ENCODE peak calls at places on chromosomes 7 and 10, in four cellular contexts. V is AG09309, E is brain microvascular endothelial cell, R is GM12878. X is an unnamed sample.

GRCh38 chr7:585873-586272 is 66.2 kb upstream of the PDGFA start:
- DNase-seq in V (no peak), R (no peak), E (no peak), X (no peak)

GRCh38 chr7:1939434-1940401 is 269.6 kb downstream of the ELFN1 start:
- DNase-seq in V (no peak), E (no peak), R (no peak), X (no peak)

GRCh38 chr7:102454423-102454822 is 10.2 kb downstream of the ALKBH4 start:
- DNase-seq in E (no peak), V (no peak), R (no peak), X (no peak)

GRCh38 chr7:132469681-132470080 is 106.6 kb downstream of the PLXNA4 start:
- DNase-seq in R (no peak), E (no peak), V (no peak), X (no peak)

GRCh38 chr10:131129544-131129943 is 182.0 kb downstream of the TCERG1L start:
- DNase-seq in V (no peak), R (no peak), E (no peak), X (no peak)

GRCh38 chr7:130734525-130735272 is 692 bp upstream of the KLF14 start:
- DNase-seq in R (no peak), V (no peak), E (no peak), X (no peak)

GRCh38 chr10:43075612-43076003 is 1.3 kb upstream of the RET start:
- DNase-seq in E (no peak), R (no peak), V (no peak), X (no peak)

GRCh38 chr10:32171213-32171612 is 115.0 kb upstream of the KIF5B start:
- DNase-seq in R (no peak), E (no peak), V (no peak), X (no peak)

GRCh38 chr10:35565602-35566061 is 39.5 kb upstream of the GJD4 start:
- DNase-seq in R (no peak), V (no peak), E (peak; percentile 24), X (no peak)

GRCh38 chr10:123655763-123656162 is 10.4 kb upstream of the GPR26 start:
- DNase-seq in E (no peak), V (no peak), R (no peak), X (no peak)

GRCh38 chr7:89813096-89813495 is 341.2 kb upstream of the STEAP1 start:
- DNase-seq in V (no peak), E (no peak), R (no peak), X (no peak)

GRCh38 chr10:11213156-11213555 is 195.5 kb downstream of the CELF2 start:
- DNase-seq in R (no peak), E (no peak), V (no peak), X (no peak)

GRCh38 chr7:158001621-158002320 is 585.9 kb downstream of the PTPRN2 start:
- DNase-seq in R (no peak), V (no peak), E (no peak), X (no peak)

GRCh38 chr7:149147072-149147729 is at the start of gene ZNF398:
- DNase-seq in V (peak; percentile 23), R (peak; percentile 69), E (peak; percentile 42), X (peak; percentile 93)

GRCh38 chr10:19845963-19846362 is 29.7 kb downstream of the PLXDC2 start:
- DNase-seq in E (no peak), R (no peak), V (no peak), X (no peak)

GRCh38 chr7:35355911-35356310 is 102.0 kb upstream of the TBX20 start:
- DNase-seq in E (no peak), V (no peak), R (no peak), X (no peak)

GRCh38 chr10:72170263-72170662 is 45.5 kb upstream of the ANAPC16 start:
- DNase-seq in R (no peak), V (no peak), E (no peak), X (no peak)

GRCh38 chr7:92685146-92686042 is 95.2 kb upstream of the FAM133B start:
- DNase-seq in R (no peak), E (no peak), V (no peak), X (no peak)

GRCh38 chr7:131111-132094 is 61.0 kb upstream of the FAM20C start:
- DNase-seq in V (no peak), R (no peak), E (no peak), X (no peak)

GRCh38 chr10:63115732-63116383 is 17.3 kb upstream of the NRBF2 start:
- DNase-seq in R (no peak), E (peak; percentile 49), V (peak; percentile 83), X (no peak)

GRCh38 chr10:86729677-86730076 is 26.7 kb upstream of the BMPR1A start:
- DNase-seq in E (no peak), R (no peak), V (no peak), X (no peak)

GRCh38 chr7:45187946-45188411 is 30.4 kb downstream of the RAMP3 start:
- DNase-seq in E (no peak), V (no peak), R (no peak), X (no peak)

GRCh38 chr10:68871105-68871711 is 29.9 kb upstream of the DDX50 start:
- DNase-seq in V (no peak), E (peak; percentile 61), R (no peak), X (no peak)

GRCh38 chr10:48533951-48534720 is 70.7 kb downstream of the ARHGAP22 start:
- DNase-seq in V (peak; percentile 11), E (no peak), R (no peak), X (no peak)

GRCh38 chr7:17370901-17371550 is 72.6 kb downstream of the AHR start:
- DNase-seq in E (no peak), V (no peak), R (no peak), X (no peak)

GRCh38 chr10:59900044-59900727 is 6.2 kb downstream of the CCDC6 start:
- DNase-seq in V (no peak), R (no peak), E (no peak), X (no peak)

DNA sequence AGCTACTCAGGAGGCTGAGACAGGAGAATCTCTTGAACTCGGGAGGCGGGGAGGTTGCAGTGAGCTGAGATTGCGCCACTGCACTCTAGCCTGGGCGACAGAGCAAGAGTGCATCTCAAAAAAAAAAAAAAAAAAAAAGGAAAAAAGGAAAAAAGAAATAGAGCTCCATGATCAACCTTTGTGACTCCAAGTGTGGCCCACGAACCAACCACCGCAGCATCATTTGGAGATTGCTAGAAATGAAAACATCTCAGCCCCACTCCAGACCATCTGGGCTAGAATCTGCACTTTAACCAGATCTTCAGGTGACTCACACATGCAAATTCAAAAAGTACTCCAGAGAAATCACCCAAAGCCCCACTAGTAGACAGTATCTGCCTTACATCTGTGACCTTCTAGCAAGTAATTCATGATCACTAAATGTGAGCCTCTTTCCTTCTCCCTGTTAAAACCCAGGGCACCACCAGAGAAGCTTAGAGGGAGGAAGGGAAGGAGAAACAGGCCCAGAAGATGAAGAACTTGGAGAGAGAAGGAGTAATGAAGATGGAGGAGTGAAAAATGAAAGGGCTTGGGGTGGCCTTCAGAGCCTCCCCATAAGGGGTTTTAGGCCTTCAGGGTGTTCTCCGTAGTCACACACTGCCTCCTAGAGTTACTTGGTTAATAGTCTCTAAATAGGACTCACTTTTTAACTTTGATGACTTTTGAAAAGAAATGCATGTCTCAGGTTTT is 94.1 kb downstream of the SLC37A3 start:
- DNase-seq in E (no peak), V (no peak), R (peak; percentile 11), X (peak; percentile 58)
- TF ChIP-seq CTCF in E (peak; percentile 43), V (peak; percentile 34), R (peak; percentile 52), X (no peak)

GRCh38 chr7:55173671-55174070 is 154.9 kb downstream of the EGFR start:
- DNase-seq in V (no peak), R (no peak), E (no peak), X (no peak)
- TF ChIP-seq CTCF in V (no peak), R (peak; percentile 6), E (peak; percentile 42), X (no peak)

GRCh38 chr10:80443531-80443974 is 10.6 kb upstream of the TSPAN14 start:
- DNase-seq in E (no peak), V (no peak), R (no peak), X (peak; percentile 54)
- TF ChIP-seq CTCF in E (peak; percentile 57), V (peak; percentile 39), R (peak; percentile 39), X (peak; percentile 39)

GRCh38 chr10:67788028-67788886 is 49.7 kb downstream of the DNAJC12 start:
- DNase-seq in E (peak; percentile 16), V (no peak), R (no peak), X (peak; percentile 74)
- TF ChIP-seq CTCF in E (peak; percentile 73), V (peak; percentile 47), R (peak; percentile 73), X (peak; percentile 80)

DNA sequence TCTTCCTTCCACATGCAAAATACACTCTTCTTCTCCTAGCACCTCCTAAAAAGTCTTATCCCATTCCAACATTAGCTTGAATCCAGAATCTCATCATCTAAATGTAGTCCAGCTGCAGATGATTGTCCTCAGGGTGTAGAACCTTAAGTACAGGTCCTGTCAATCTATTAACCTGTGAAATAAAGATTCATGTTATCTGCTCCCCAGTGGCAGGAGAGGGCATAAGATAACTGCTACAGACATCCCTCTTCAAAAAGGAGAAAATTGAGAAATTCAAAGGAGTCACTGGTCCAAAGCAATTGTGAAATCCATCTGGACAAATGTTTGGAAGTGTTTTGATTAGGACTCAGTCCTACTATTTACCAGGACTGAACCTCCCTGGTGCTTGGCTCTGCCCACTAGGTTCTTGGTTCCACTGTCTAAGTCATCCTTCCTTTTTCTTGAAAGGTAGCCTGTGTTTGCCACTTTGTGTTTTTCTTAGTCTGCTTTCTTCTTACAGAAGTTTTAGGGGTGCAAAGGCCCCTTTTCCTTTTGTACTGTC is 96.2 kb downstream of the ADD3 start:
- DNase-seq in E (no peak), V (no peak), R (no peak), X (no peak)
- TF ChIP-seq CTCF in E (no peak), V (no peak), R (no peak), X (no peak)

DNA sequence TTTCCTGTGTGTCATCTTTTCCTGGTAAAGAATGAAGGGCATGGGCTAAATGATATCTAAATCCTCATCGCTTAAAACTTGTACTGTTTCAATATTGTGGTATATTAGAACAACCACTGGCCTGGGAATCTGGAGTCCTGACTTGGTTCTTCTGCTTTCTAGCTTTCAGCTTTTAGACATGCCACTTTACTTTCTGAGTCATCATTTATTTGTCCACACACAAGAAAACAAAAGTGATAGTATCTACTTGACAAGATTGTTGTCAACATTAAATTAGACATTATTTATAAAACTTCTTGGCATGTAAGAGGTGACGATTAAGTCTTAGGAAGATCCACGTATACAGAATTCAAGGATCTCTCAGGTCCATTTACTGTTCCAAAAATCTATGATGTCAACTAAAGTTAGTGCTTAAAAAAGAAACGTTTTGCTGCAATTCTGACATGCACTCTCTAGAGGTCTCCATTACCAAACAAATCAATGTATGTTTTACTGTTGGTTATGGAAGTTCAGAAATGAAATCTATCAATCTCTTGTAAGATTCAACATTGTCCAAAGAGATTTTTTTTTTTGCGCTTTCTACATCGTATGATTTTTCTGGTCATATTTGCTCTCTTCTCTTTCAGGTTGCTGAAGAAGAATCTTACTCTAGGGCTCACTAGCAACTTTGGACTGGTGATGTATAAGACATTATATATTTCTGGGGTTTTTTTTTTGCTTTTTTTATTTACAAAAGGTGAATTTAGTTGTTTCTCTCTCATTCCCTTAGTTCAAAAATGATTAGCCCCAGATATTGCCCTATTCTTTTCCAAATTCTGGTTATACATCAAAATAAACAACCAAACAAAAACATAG is 53.6 kb upstream of the DYNC1I1 start:
- DNase-seq in E (no peak), V (peak; percentile 1), R (no peak), X (peak; percentile 23)
- TF ChIP-seq CTCF in E (peak; percentile 25), V (peak; percentile 38), R (peak; percentile 69), X (no peak)

GRCh38 chr10:46541017-46541661 is 15.3 kb downstream of the GPRIN2 start:
- DNase-seq in R (no peak), V (no peak), E (no peak), X (peak; percentile 60)
- TF ChIP-seq CTCF in R (no peak), V (peak; percentile 5), E (peak; percentile 36), X (no peak)